ENCODE peak calls at places on chromosomes 2 and 18, in five cellular contexts. One of them, this sample, is unnamed.

GRCh38 chr2:235951980-235952379 is 216.2 kb downstream of the GBX2 start:
- DNase-seq in hepatocyte: no peak
- DNase-seq in dorsolateral prefrontal cortex: no peak
- DNase-seq in AG09309: no peak
- DNase-seq in psoas muscle: no peak
- DNase-seq in this sample: no peak

GRCh38 chr18:23106575-23106974 is 28.7 kb upstream of the CABLES1 start:
- DNase-seq in hepatocyte: peak; percentile 83
- DNase-seq in dorsolateral prefrontal cortex: no peak
- DNase-seq in AG09309: peak; percentile 93
- DNase-seq in psoas muscle: no peak
- DNase-seq in this sample: peak; percentile 95

GRCh38 chr18:23043803-23044376 is 91.4 kb upstream of the CABLES1 start:
- DNase-seq in hepatocyte: no peak
- DNase-seq in dorsolateral prefrontal cortex: no peak
- DNase-seq in AG09309: no peak
- DNase-seq in psoas muscle: no peak
- DNase-seq in this sample: no peak

GRCh38 chr2:70647873-70648481 is 94.4 kb upstream of the TGFA start:
- DNase-seq in hepatocyte: peak; percentile 85
- DNase-seq in dorsolateral prefrontal cortex: peak; percentile 59
- DNase-seq in AG09309: peak; percentile 4
- DNase-seq in psoas muscle: peak; percentile 47
- DNase-seq in this sample: no peak

GRCh38 chr18:28766027-28766426 is 589.1 kb upstream of the CDH2 start:
- DNase-seq in hepatocyte: no peak
- DNase-seq in dorsolateral prefrontal cortex: no peak
- DNase-seq in AG09309: peak; percentile 11
- DNase-seq in psoas muscle: no peak
- DNase-seq in this sample: no peak

GRCh38 chr18:54828290-54828871 is at the start of gene RAB27B:
- DNase-seq in hepatocyte: peak; percentile 87
- DNase-seq in dorsolateral prefrontal cortex: peak; percentile 33
- DNase-seq in AG09309: peak; percentile 53
- DNase-seq in psoas muscle: peak; percentile 33
- DNase-seq in this sample: peak; percentile 36

GRCh38 chr2:36357506-36358316 is 2.1 kb downstream of the CRIM1 start:
- DNase-seq in hepatocyte: peak; percentile 73
- DNase-seq in dorsolateral prefrontal cortex: peak; percentile 36
- DNase-seq in AG09309: no peak
- DNase-seq in psoas muscle: peak; percentile 57
- DNase-seq in this sample: no peak

GRCh38 chr18:55290898-55291297 is 297.1 kb downstream of the TCF4 start:
- DNase-seq in hepatocyte: no peak
- DNase-seq in dorsolateral prefrontal cortex: no peak
- DNase-seq in AG09309: no peak
- DNase-seq in psoas muscle: no peak
- DNase-seq in this sample: no peak

GRCh38 chr2:120958623-120959366 is 223.1 kb downstream of the GLI2 start:
- DNase-seq in hepatocyte: peak; percentile 34
- DNase-seq in dorsolateral prefrontal cortex: no peak
- DNase-seq in AG09309: no peak
- DNase-seq in psoas muscle: no peak
- DNase-seq in this sample: no peak

GRCh38 chr2:201070966-201071304 is 536 bp downstream of the HYCC2 start:
- DNase-seq in hepatocyte: no peak
- DNase-seq in dorsolateral prefrontal cortex: no peak
- DNase-seq in AG09309: no peak
- DNase-seq in psoas muscle: no peak
- DNase-seq in this sample: no peak

GRCh38 chr2:116142828-116143227 is 1671.7 kb upstream of the DDX18 start:
- DNase-seq in hepatocyte: no peak
- DNase-seq in dorsolateral prefrontal cortex: no peak
- DNase-seq in AG09309: no peak
- DNase-seq in psoas muscle: no peak
- DNase-seq in this sample: no peak

GRCh38 chr18:42045346-42045745 is 90.3 kb downstream of the PIK3C3 start:
- DNase-seq in hepatocyte: peak; percentile 9
- DNase-seq in dorsolateral prefrontal cortex: no peak
- DNase-seq in AG09309: no peak
- DNase-seq in psoas muscle: no peak
- DNase-seq in this sample: no peak

GRCh38 chr2:240933966-240934700 is 28.0 kb downstream of the CROCC2 start:
- DNase-seq in hepatocyte: no peak
- DNase-seq in dorsolateral prefrontal cortex: peak; percentile 16
- DNase-seq in AG09309: no peak
- DNase-seq in psoas muscle: no peak
- DNase-seq in this sample: no peak

GRCh38 chr2:55848096-55848495 is 75.5 kb downstream of the EFEMP1 start:
- DNase-seq in hepatocyte: no peak
- DNase-seq in dorsolateral prefrontal cortex: no peak
- DNase-seq in AG09309: no peak
- DNase-seq in psoas muscle: no peak
- DNase-seq in this sample: no peak

GRCh38 chr2:68371581-68371980 is 6.5 kb downstream of the PLEK start:
- DNase-seq in hepatocyte: no peak
- DNase-seq in dorsolateral prefrontal cortex: no peak
- DNase-seq in AG09309: no peak
- DNase-seq in psoas muscle: no peak
- DNase-seq in this sample: no peak

GRCh38 chr18:6781179-6781714 is 51.7 kb downstream of the ARHGAP28 start:
- DNase-seq in hepatocyte: peak; percentile 50
- DNase-seq in dorsolateral prefrontal cortex: no peak
- DNase-seq in AG09309: no peak
- DNase-seq in psoas muscle: no peak
- DNase-seq in this sample: no peak

GRCh38 chr18:10057808-10058791 is 144.3 kb downstream of the VAPA start:
- DNase-seq in hepatocyte: peak; percentile 26
- DNase-seq in dorsolateral prefrontal cortex: no peak
- DNase-seq in AG09309: peak; percentile 70
- DNase-seq in psoas muscle: no peak
- DNase-seq in this sample: no peak

GRCh38 chr2:46679761-46680160 is 200.4 kb downstream of the TMEM247 start:
- DNase-seq in hepatocyte: no peak
- DNase-seq in dorsolateral prefrontal cortex: no peak
- DNase-seq in AG09309: no peak
- DNase-seq in psoas muscle: no peak
- DNase-seq in this sample: no peak

GRCh38 chr2:19769513-19769912 is 132.3 kb downstream of the TTC32 start:
- DNase-seq in hepatocyte: no peak
- DNase-seq in dorsolateral prefrontal cortex: no peak
- DNase-seq in AG09309: no peak
- DNase-seq in psoas muscle: no peak
- DNase-seq in this sample: no peak

GRCh38 chr18:76687271-76688006 is 134.9 kb upstream of the ZNF236 start:
- DNase-seq in hepatocyte: peak; percentile 55
- DNase-seq in dorsolateral prefrontal cortex: no peak
- DNase-seq in AG09309: no peak
- DNase-seq in psoas muscle: no peak
- DNase-seq in this sample: peak; percentile 86

GRCh38 chr18:79941473-79942119 is 9.9 kb downstream of the SLC66A2 start:
- DNase-seq in hepatocyte: no peak
- DNase-seq in dorsolateral prefrontal cortex: peak; percentile 12
- DNase-seq in AG09309: no peak
- DNase-seq in psoas muscle: no peak
- DNase-seq in this sample: no peak

GRCh38 chr2:218427741-218428140 is 8.8 kb downstream of the VIL1 start:
- DNase-seq in hepatocyte: no peak
- DNase-seq in dorsolateral prefrontal cortex: no peak
- DNase-seq in AG09309: no peak
- DNase-seq in psoas muscle: no peak
- DNase-seq in this sample: no peak

GRCh38 chr2:241724975-241725870 is 9.2 kb upstream of the D2HGDH start:
- DNase-seq in hepatocyte: no peak
- DNase-seq in dorsolateral prefrontal cortex: no peak
- DNase-seq in AG09309: no peak
- DNase-seq in psoas muscle: no peak
- DNase-seq in this sample: no peak

GRCh38 chr2:127810156-127810636 is 775 bp downstream of the WDR33 start:
- DNase-seq in hepatocyte: peak; percentile 46
- DNase-seq in dorsolateral prefrontal cortex: no peak
- DNase-seq in AG09309: no peak
- DNase-seq in psoas muscle: no peak
- DNase-seq in this sample: peak; percentile 31

GRCh38 chr18:6565336-6566081 is 150.8 kb upstream of the L3MBTL4 start:
- DNase-seq in hepatocyte: no peak
- DNase-seq in dorsolateral prefrontal cortex: no peak
- DNase-seq in AG09309: no peak
- DNase-seq in psoas muscle: no peak
- DNase-seq in this sample: no peak

GRCh38 chr2:109091526-109091925 is 37.5 kb upstream of the SH3RF3 start:
- DNase-seq in hepatocyte: no peak
- DNase-seq in dorsolateral prefrontal cortex: no peak
- DNase-seq in AG09309: no peak
- DNase-seq in psoas muscle: no peak
- DNase-seq in this sample: no peak

GRCh38 chr2:8566155-8566670 is 115.6 kb upstream of the ID2 start:
- DNase-seq in hepatocyte: no peak
- DNase-seq in dorsolateral prefrontal cortex: no peak
- DNase-seq in AG09309: no peak
- DNase-seq in psoas muscle: no peak
- DNase-seq in this sample: no peak

GRCh38 chr2:71535526-71535925 is 82.2 kb downstream of the DYSF start:
- DNase-seq in hepatocyte: no peak
- DNase-seq in dorsolateral prefrontal cortex: no peak
- DNase-seq in AG09309: no peak
- DNase-seq in psoas muscle: no peak
- DNase-seq in this sample: no peak

GRCh38 chr2:143223556-143223955 is 94.3 kb downstream of the ARHGAP15 start:
- DNase-seq in hepatocyte: no peak
- DNase-seq in dorsolateral prefrontal cortex: no peak
- DNase-seq in AG09309: no peak
- DNase-seq in psoas muscle: no peak
- DNase-seq in this sample: no peak

GRCh38 chr2:218218409-218219185 is 1.6 kb downstream of the ARPC2 start:
- DNase-seq in hepatocyte: no peak
- DNase-seq in dorsolateral prefrontal cortex: no peak
- DNase-seq in AG09309: no peak
- DNase-seq in psoas muscle: no peak
- DNase-seq in this sample: no peak

GRCh38 chr18:50559750-50560680 is at the start of gene MAPK4:
- DNase-seq in hepatocyte: peak; percentile 82
- DNase-seq in dorsolateral prefrontal cortex: no peak
- DNase-seq in AG09309: no peak
- DNase-seq in psoas muscle: peak; percentile 51
- DNase-seq in this sample: no peak

GRCh38 chr18:12027046-12027445 is 45.7 kb downstream of the IMPA2 start:
- DNase-seq in hepatocyte: no peak
- DNase-seq in dorsolateral prefrontal cortex: no peak
- DNase-seq in AG09309: no peak
- DNase-seq in psoas muscle: peak; percentile 62
- DNase-seq in this sample: no peak

GRCh38 chr2:147273628-147274027 is 571.2 kb upstream of the ACVR2A start:
- DNase-seq in hepatocyte: no peak
- DNase-seq in dorsolateral prefrontal cortex: no peak
- DNase-seq in AG09309: no peak
- DNase-seq in psoas muscle: no peak
- DNase-seq in this sample: no peak

DNA sequence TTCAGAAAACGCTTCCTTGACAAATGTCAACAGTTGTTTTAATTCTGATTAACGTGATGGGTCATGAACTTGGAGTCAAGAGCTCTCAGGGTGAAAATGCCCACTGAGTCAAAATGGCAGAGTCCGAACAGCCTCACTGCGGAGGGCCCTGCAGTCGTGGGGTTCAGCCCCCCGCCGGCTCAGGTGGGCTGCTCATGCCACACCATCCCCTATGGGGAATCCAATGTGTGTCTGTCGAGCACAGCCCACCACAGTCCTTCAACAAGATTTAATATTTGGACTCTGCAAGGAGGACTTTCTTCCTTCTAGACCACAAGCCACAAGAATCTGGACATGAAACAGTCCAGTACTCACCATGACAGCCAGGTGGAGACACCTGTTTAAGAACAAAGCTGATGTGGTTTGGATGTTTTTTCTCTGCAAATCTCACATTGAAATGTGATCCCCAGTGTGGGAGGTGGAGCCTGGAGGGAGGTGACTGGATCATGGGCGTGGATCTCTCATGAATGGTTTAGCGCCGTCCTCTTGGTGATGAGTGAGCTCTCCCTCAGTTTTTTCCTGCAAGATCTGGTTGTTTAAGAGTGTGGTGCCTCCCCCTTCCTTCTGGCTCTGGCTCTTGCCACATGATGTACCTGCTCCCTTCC is 201.0 kb downstream of the NDUFA10 start:
- DNase-seq in hepatocyte: peak; percentile 73
- DNase-seq in dorsolateral prefrontal cortex: no peak
- DNase-seq in AG09309: no peak
- DNase-seq in psoas muscle: no peak
- DNase-seq in this sample: no peak
- H3K4me3 ChIP-seq in hepatocyte: no peak overlapping the region
- H3K4me3 ChIP-seq in dorsolateral prefrontal cortex: no peak overlapping the region
- H3K4me3 ChIP-seq in AG09309: no peak overlapping the region
- H3K4me3 ChIP-seq in psoas muscle: no peak overlapping the region
- H3K4me3 ChIP-seq in this sample: no peak overlapping the region

DNA sequence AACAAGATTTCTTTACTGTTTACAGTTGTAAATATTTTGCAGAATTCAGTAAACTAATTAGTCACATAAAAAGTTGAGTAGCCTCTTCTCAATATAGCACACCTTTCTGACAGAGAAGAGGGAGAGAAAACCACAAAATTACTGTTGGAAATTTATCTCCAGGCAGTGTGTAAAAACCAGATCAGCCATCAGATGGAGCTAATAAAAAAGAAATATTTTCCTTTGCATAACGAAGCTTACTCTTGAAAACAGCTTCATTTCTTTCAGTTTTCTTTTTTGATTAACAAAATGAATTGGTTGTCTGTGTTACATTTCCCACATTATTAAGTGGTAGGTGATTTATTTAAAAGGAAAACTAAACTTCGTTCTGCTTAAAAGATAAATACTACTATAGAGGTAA is 259.3 kb upstream of the KCNJ3 start:
- DNase-seq in hepatocyte: peak; percentile 5
- DNase-seq in dorsolateral prefrontal cortex: no peak
- DNase-seq in AG09309: no peak
- DNase-seq in psoas muscle: no peak
- DNase-seq in this sample: no peak
- TF ChIP-seq CTCF in hepatocyte: peak; percentile 53
- TF ChIP-seq CTCF in dorsolateral prefrontal cortex: peak; percentile 41
- TF ChIP-seq CTCF in AG09309: no peak
- TF ChIP-seq CTCF in psoas muscle: peak; percentile 10
- TF ChIP-seq CTCF in this sample: peak; percentile 58

GRCh38 chr2:102103992-102104871 is 38.3 kb upstream of the IL1R1 start:
- DNase-seq in hepatocyte: peak; percentile 64
- DNase-seq in dorsolateral prefrontal cortex: no peak
- DNase-seq in AG09309: peak; percentile 82
- DNase-seq in psoas muscle: peak; percentile 82
- DNase-seq in this sample: no peak
- H3K4me3 ChIP-seq in hepatocyte: no peak overlapping the region
- H3K4me3 ChIP-seq in dorsolateral prefrontal cortex: peak overlapping the region; percentile 38
- H3K4me3 ChIP-seq in AG09309: peak overlapping the region; percentile 44
- H3K4me3 ChIP-seq in psoas muscle: peak overlapping the region; percentile 62
- H3K4me3 ChIP-seq in this sample: peak overlapping the region; percentile 58

DNA sequence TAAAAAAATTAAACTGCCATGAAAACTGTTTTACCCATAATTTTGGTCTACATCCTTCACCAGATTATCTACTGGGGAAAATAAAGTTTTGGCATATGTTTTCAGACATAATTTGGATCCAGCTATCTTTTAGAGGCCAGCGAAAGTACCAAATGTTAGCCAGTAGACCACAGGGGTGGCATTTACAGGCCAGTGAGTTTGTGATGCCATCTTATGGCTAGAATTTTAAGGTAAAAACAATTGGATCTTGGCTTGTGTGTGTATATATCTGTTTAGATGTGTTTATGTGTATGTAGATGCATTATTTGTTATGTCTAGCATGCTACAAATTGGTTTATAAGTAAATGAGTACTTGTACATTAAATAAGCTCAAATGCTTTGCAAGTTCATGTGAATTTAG is 322.6 kb downstream of the ASXL3 start:
- DNase-seq in hepatocyte: no peak
- DNase-seq in dorsolateral prefrontal cortex: no peak
- DNase-seq in AG09309: no peak
- DNase-seq in psoas muscle: no peak
- DNase-seq in this sample: no peak
- TF ChIP-seq CTCF in hepatocyte: no peak
- TF ChIP-seq CTCF in dorsolateral prefrontal cortex: no peak
- TF ChIP-seq CTCF in AG09309: no peak
- TF ChIP-seq CTCF in psoas muscle: no peak
- TF ChIP-seq CTCF in this sample: no peak